ENCODE peak calls at places on chromosomes 16 and 17, in seven cellular contexts. One of them, this sample, is unnamed.

GRCh38 chr16:77376358-77376757 is 58.5 kb downstream of the ADAMTS18 start:
- DNase-seq in NCI-H460: no peak
- DNase-seq in GM04504: no peak
- DNase-seq in stimulated activated naive B cell treated with anti-CD40 and anti-IgM and Interleukin-4, amounts not matched to agents 10 μg/mL and 1 μg/mL and 100 μg/mL, for 72 hours: no peak
- DNase-seq in prostate gland: no peak
- DNase-seq in activated effector memory CD4-positive, alpha-beta T cell treated with anti-CD3 and anti-CD28 coated beads, Interleukin-2, amount 50 U/mL, for 16 hours: no peak
- DNase-seq in glutamatergic neuron: no peak
- DNase-seq in this sample: no peak

GRCh38 chr16:58665200-58665599 is 19.4 kb downstream of the SLC38A7 start:
- DNase-seq in NCI-H460: no peak
- DNase-seq in GM04504: no peak
- DNase-seq in stimulated activated naive B cell treated with anti-CD40 and anti-IgM and Interleukin-4, amounts not matched to agents 10 μg/mL and 1 μg/mL and 100 μg/mL, for 72 hours: no peak
- DNase-seq in prostate gland: no peak
- DNase-seq in activated effector memory CD4-positive, alpha-beta T cell treated with anti-CD3 and anti-CD28 coated beads, Interleukin-2, amount 50 U/mL, for 16 hours: no peak
- DNase-seq in glutamatergic neuron: no peak
- DNase-seq in this sample: no peak

GRCh38 chr16:69889295-69889964 is 61.7 kb upstream of the CLEC18A start:
- DNase-seq in NCI-H460: no peak
- DNase-seq in GM04504: no peak
- DNase-seq in stimulated activated naive B cell treated with anti-CD40 and anti-IgM and Interleukin-4, amounts not matched to agents 10 μg/mL and 1 μg/mL and 100 μg/mL, for 72 hours: no peak
- DNase-seq in prostate gland: no peak
- DNase-seq in activated effector memory CD4-positive, alpha-beta T cell treated with anti-CD3 and anti-CD28 coated beads, Interleukin-2, amount 50 U/mL, for 16 hours: no peak
- DNase-seq in glutamatergic neuron: no peak
- DNase-seq in this sample: no peak

GRCh38 chr17:80959330-80960036 is 32.2 kb upstream of the CHMP6 start:
- DNase-seq in NCI-H460: no peak
- DNase-seq in GM04504: peak; percentile 73
- DNase-seq in stimulated activated naive B cell treated with anti-CD40 and anti-IgM and Interleukin-4, amounts not matched to agents 10 μg/mL and 1 μg/mL and 100 μg/mL, for 72 hours: no peak
- DNase-seq in prostate gland: peak; percentile 53
- DNase-seq in activated effector memory CD4-positive, alpha-beta T cell treated with anti-CD3 and anti-CD28 coated beads, Interleukin-2, amount 50 U/mL, for 16 hours: no peak
- DNase-seq in glutamatergic neuron: peak; percentile 29
- DNase-seq in this sample: no peak

GRCh38 chr17:44981221-44981968 is 13.3 kb upstream of the C1QL1 start:
- DNase-seq in NCI-H460: peak; percentile 33
- DNase-seq in GM04504: no peak
- DNase-seq in stimulated activated naive B cell treated with anti-CD40 and anti-IgM and Interleukin-4, amounts not matched to agents 10 μg/mL and 1 μg/mL and 100 μg/mL, for 72 hours: no peak
- DNase-seq in prostate gland: no peak
- DNase-seq in activated effector memory CD4-positive, alpha-beta T cell treated with anti-CD3 and anti-CD28 coated beads, Interleukin-2, amount 50 U/mL, for 16 hours: no peak
- DNase-seq in glutamatergic neuron: no peak
- DNase-seq in this sample: no peak

GRCh38 chr16:49472598-49472997 is 99.0 kb downstream of the C16orf78 start:
- DNase-seq in NCI-H460: no peak
- DNase-seq in GM04504: no peak
- DNase-seq in stimulated activated naive B cell treated with anti-CD40 and anti-IgM and Interleukin-4, amounts not matched to agents 10 μg/mL and 1 μg/mL and 100 μg/mL, for 72 hours: no peak
- DNase-seq in prostate gland: no peak
- DNase-seq in activated effector memory CD4-positive, alpha-beta T cell treated with anti-CD3 and anti-CD28 coated beads, Interleukin-2, amount 50 U/mL, for 16 hours: peak; percentile 55
- DNase-seq in glutamatergic neuron: peak; percentile 27
- DNase-seq in this sample: peak; percentile 44

GRCh38 chr17:29572691-29573557 is 4.4 kb downstream of the TP53I13 start:
- DNase-seq in NCI-H460: no peak
- DNase-seq in GM04504: no peak
- DNase-seq in stimulated activated naive B cell treated with anti-CD40 and anti-IgM and Interleukin-4, amounts not matched to agents 10 μg/mL and 1 μg/mL and 100 μg/mL, for 72 hours: peak; percentile 67
- DNase-seq in prostate gland: no peak
- DNase-seq in activated effector memory CD4-positive, alpha-beta T cell treated with anti-CD3 and anti-CD28 coated beads, Interleukin-2, amount 50 U/mL, for 16 hours: peak; percentile 88
- DNase-seq in glutamatergic neuron: peak; percentile 86
- DNase-seq in this sample: peak; percentile 88

GRCh38 chr16:12257926-12258561 is 281.5 kb downstream of the SNX29 start:
- DNase-seq in NCI-H460: no peak
- DNase-seq in GM04504: no peak
- DNase-seq in stimulated activated naive B cell treated with anti-CD40 and anti-IgM and Interleukin-4, amounts not matched to agents 10 μg/mL and 1 μg/mL and 100 μg/mL, for 72 hours: no peak
- DNase-seq in prostate gland: no peak
- DNase-seq in activated effector memory CD4-positive, alpha-beta T cell treated with anti-CD3 and anti-CD28 coated beads, Interleukin-2, amount 50 U/mL, for 16 hours: no peak
- DNase-seq in glutamatergic neuron: peak; percentile 50
- DNase-seq in this sample: no peak

GRCh38 chr16:55021595-55022475 is 91.2 kb downstream of the IRX5 start:
- DNase-seq in NCI-H460: peak; percentile 54
- DNase-seq in GM04504: peak; percentile 18
- DNase-seq in stimulated activated naive B cell treated with anti-CD40 and anti-IgM and Interleukin-4, amounts not matched to agents 10 μg/mL and 1 μg/mL and 100 μg/mL, for 72 hours: no peak
- DNase-seq in prostate gland: no peak
- DNase-seq in activated effector memory CD4-positive, alpha-beta T cell treated with anti-CD3 and anti-CD28 coated beads, Interleukin-2, amount 50 U/mL, for 16 hours: no peak
- DNase-seq in glutamatergic neuron: no peak
- DNase-seq in this sample: no peak

GRCh38 chr16:14007460-14007859 is 63.7 kb upstream of the MRTFB start:
- DNase-seq in NCI-H460: peak; percentile 69
- DNase-seq in GM04504: peak; percentile 32
- DNase-seq in stimulated activated naive B cell treated with anti-CD40 and anti-IgM and Interleukin-4, amounts not matched to agents 10 μg/mL and 1 μg/mL and 100 μg/mL, for 72 hours: no peak
- DNase-seq in prostate gland: no peak
- DNase-seq in activated effector memory CD4-positive, alpha-beta T cell treated with anti-CD3 and anti-CD28 coated beads, Interleukin-2, amount 50 U/mL, for 16 hours: no peak
- DNase-seq in glutamatergic neuron: no peak
- DNase-seq in this sample: no peak

GRCh38 chr17:75589017-75589918 is 1.7 kb downstream of the MYO15B start:
- DNase-seq in NCI-H460: peak; percentile 90
- DNase-seq in GM04504: peak; percentile 51
- DNase-seq in stimulated activated naive B cell treated with anti-CD40 and anti-IgM and Interleukin-4, amounts not matched to agents 10 μg/mL and 1 μg/mL and 100 μg/mL, for 72 hours: peak; percentile 88
- DNase-seq in prostate gland: peak; percentile 96
- DNase-seq in activated effector memory CD4-positive, alpha-beta T cell treated with anti-CD3 and anti-CD28 coated beads, Interleukin-2, amount 50 U/mL, for 16 hours: peak; percentile 98
- DNase-seq in glutamatergic neuron: peak; percentile 97
- DNase-seq in this sample: peak; percentile 100

GRCh38 chr17:71109697-71110096 is 940.4 kb downstream of the KCNJ2 start:
- DNase-seq in NCI-H460: no peak
- DNase-seq in GM04504: no peak
- DNase-seq in stimulated activated naive B cell treated with anti-CD40 and anti-IgM and Interleukin-4, amounts not matched to agents 10 μg/mL and 1 μg/mL and 100 μg/mL, for 72 hours: no peak
- DNase-seq in prostate gland: no peak
- DNase-seq in activated effector memory CD4-positive, alpha-beta T cell treated with anti-CD3 and anti-CD28 coated beads, Interleukin-2, amount 50 U/mL, for 16 hours: no peak
- DNase-seq in glutamatergic neuron: no peak
- DNase-seq in this sample: no peak

GRCh38 chr16:7313170-7313569 is 19.5 kb upstream of the RBFOX1 start:
- DNase-seq in NCI-H460: no peak
- DNase-seq in GM04504: no peak
- DNase-seq in stimulated activated naive B cell treated with anti-CD40 and anti-IgM and Interleukin-4, amounts not matched to agents 10 μg/mL and 1 μg/mL and 100 μg/mL, for 72 hours: no peak
- DNase-seq in prostate gland: no peak
- DNase-seq in activated effector memory CD4-positive, alpha-beta T cell treated with anti-CD3 and anti-CD28 coated beads, Interleukin-2, amount 50 U/mL, for 16 hours: no peak
- DNase-seq in glutamatergic neuron: peak; percentile 20
- DNase-seq in this sample: no peak

GRCh38 chr17:36940313-36941264 is 3.3 kb downstream of the LHX1 start:
- DNase-seq in NCI-H460: no peak
- DNase-seq in GM04504: no peak
- DNase-seq in stimulated activated naive B cell treated with anti-CD40 and anti-IgM and Interleukin-4, amounts not matched to agents 10 μg/mL and 1 μg/mL and 100 μg/mL, for 72 hours: no peak
- DNase-seq in prostate gland: no peak
- DNase-seq in activated effector memory CD4-positive, alpha-beta T cell treated with anti-CD3 and anti-CD28 coated beads, Interleukin-2, amount 50 U/mL, for 16 hours: peak; percentile 61
- DNase-seq in glutamatergic neuron: peak; percentile 35
- DNase-seq in this sample: peak; percentile 70

GRCh38 chr16:73217654-73218053 is 169.7 kb upstream of the ZFHX3 start:
- DNase-seq in NCI-H460: no peak
- DNase-seq in GM04504: no peak
- DNase-seq in stimulated activated naive B cell treated with anti-CD40 and anti-IgM and Interleukin-4, amounts not matched to agents 10 μg/mL and 1 μg/mL and 100 μg/mL, for 72 hours: no peak
- DNase-seq in prostate gland: no peak
- DNase-seq in activated effector memory CD4-positive, alpha-beta T cell treated with anti-CD3 and anti-CD28 coated beads, Interleukin-2, amount 50 U/mL, for 16 hours: no peak
- DNase-seq in glutamatergic neuron: no peak
- DNase-seq in this sample: no peak

GRCh38 chr16:67862623-67863583 is 9.9 kb upstream of the EDC4 start:
- DNase-seq in NCI-H460: no peak
- DNase-seq in GM04504: no peak
- DNase-seq in stimulated activated naive B cell treated with anti-CD40 and anti-IgM and Interleukin-4, amounts not matched to agents 10 μg/mL and 1 μg/mL and 100 μg/mL, for 72 hours: no peak
- DNase-seq in prostate gland: no peak
- DNase-seq in activated effector memory CD4-positive, alpha-beta T cell treated with anti-CD3 and anti-CD28 coated beads, Interleukin-2, amount 50 U/mL, for 16 hours: no peak
- DNase-seq in glutamatergic neuron: peak; percentile 32
- DNase-seq in this sample: no peak

GRCh38 chr16:85619089-85619850 is 6.1 kb downstream of the GSE1 start:
- DNase-seq in NCI-H460: no peak
- DNase-seq in GM04504: no peak
- DNase-seq in stimulated activated naive B cell treated with anti-CD40 and anti-IgM and Interleukin-4, amounts not matched to agents 10 μg/mL and 1 μg/mL and 100 μg/mL, for 72 hours: no peak
- DNase-seq in prostate gland: no peak
- DNase-seq in activated effector memory CD4-positive, alpha-beta T cell treated with anti-CD3 and anti-CD28 coated beads, Interleukin-2, amount 50 U/mL, for 16 hours: no peak
- DNase-seq in glutamatergic neuron: no peak
- DNase-seq in this sample: no peak

GRCh38 chr17:869067-869466 is 86.9 kb downstream of the MRM3 start:
- DNase-seq in NCI-H460: no peak
- DNase-seq in GM04504: peak; percentile 82
- DNase-seq in stimulated activated naive B cell treated with anti-CD40 and anti-IgM and Interleukin-4, amounts not matched to agents 10 μg/mL and 1 μg/mL and 100 μg/mL, for 72 hours: no peak
- DNase-seq in prostate gland: no peak
- DNase-seq in activated effector memory CD4-positive, alpha-beta T cell treated with anti-CD3 and anti-CD28 coated beads, Interleukin-2, amount 50 U/mL, for 16 hours: no peak
- DNase-seq in glutamatergic neuron: no peak
- DNase-seq in this sample: no peak

GRCh38 chr17:62591323-62591722 is 36.1 kb upstream of the MRC2 start:
- DNase-seq in NCI-H460: no peak
- DNase-seq in GM04504: no peak
- DNase-seq in stimulated activated naive B cell treated with anti-CD40 and anti-IgM and Interleukin-4, amounts not matched to agents 10 μg/mL and 1 μg/mL and 100 μg/mL, for 72 hours: no peak
- DNase-seq in prostate gland: no peak
- DNase-seq in activated effector memory CD4-positive, alpha-beta T cell treated with anti-CD3 and anti-CD28 coated beads, Interleukin-2, amount 50 U/mL, for 16 hours: no peak
- DNase-seq in glutamatergic neuron: no peak
- DNase-seq in this sample: no peak

GRCh38 chr16:56713794-56714193 is 16.1 kb upstream of the NUP93 start:
- DNase-seq in NCI-H460: no peak
- DNase-seq in GM04504: no peak
- DNase-seq in stimulated activated naive B cell treated with anti-CD40 and anti-IgM and Interleukin-4, amounts not matched to agents 10 μg/mL and 1 μg/mL and 100 μg/mL, for 72 hours: no peak
- DNase-seq in prostate gland: no peak
- DNase-seq in activated effector memory CD4-positive, alpha-beta T cell treated with anti-CD3 and anti-CD28 coated beads, Interleukin-2, amount 50 U/mL, for 16 hours: no peak
- DNase-seq in glutamatergic neuron: no peak
- DNase-seq in this sample: no peak

GRCh38 chr17:62869885-62870580 is 61.9 kb upstream of the MARCHF10 start:
- DNase-seq in NCI-H460: no peak
- DNase-seq in GM04504: peak; percentile 52
- DNase-seq in stimulated activated naive B cell treated with anti-CD40 and anti-IgM and Interleukin-4, amounts not matched to agents 10 μg/mL and 1 μg/mL and 100 μg/mL, for 72 hours: no peak
- DNase-seq in prostate gland: no peak
- DNase-seq in activated effector memory CD4-positive, alpha-beta T cell treated with anti-CD3 and anti-CD28 coated beads, Interleukin-2, amount 50 U/mL, for 16 hours: no peak
- DNase-seq in glutamatergic neuron: peak; percentile 40
- DNase-seq in this sample: peak; percentile 71

GRCh38 chr16:57608462-57609113 is 19.8 kb upstream of the ADGRG1 start:
- DNase-seq in NCI-H460: no peak
- DNase-seq in GM04504: no peak
- DNase-seq in stimulated activated naive B cell treated with anti-CD40 and anti-IgM and Interleukin-4, amounts not matched to agents 10 μg/mL and 1 μg/mL and 100 μg/mL, for 72 hours: no peak
- DNase-seq in prostate gland: no peak
- DNase-seq in activated effector memory CD4-positive, alpha-beta T cell treated with anti-CD3 and anti-CD28 coated beads, Interleukin-2, amount 50 U/mL, for 16 hours: peak; percentile 54
- DNase-seq in glutamatergic neuron: no peak
- DNase-seq in this sample: peak; percentile 36

GRCh38 chr16:19338335-19338734 is 52.8 kb downstream of the CLEC19A start:
- DNase-seq in NCI-H460: no peak
- DNase-seq in GM04504: no peak
- DNase-seq in stimulated activated naive B cell treated with anti-CD40 and anti-IgM and Interleukin-4, amounts not matched to agents 10 μg/mL and 1 μg/mL and 100 μg/mL, for 72 hours: no peak
- DNase-seq in prostate gland: no peak
- DNase-seq in activated effector memory CD4-positive, alpha-beta T cell treated with anti-CD3 and anti-CD28 coated beads, Interleukin-2, amount 50 U/mL, for 16 hours: no peak
- DNase-seq in glutamatergic neuron: no peak
- DNase-seq in this sample: no peak

GRCh38 chr17:42194133-42194899 is at the start of gene GHDC:
- DNase-seq in NCI-H460: peak; percentile 77
- DNase-seq in GM04504: peak; percentile 35
- DNase-seq in stimulated activated naive B cell treated with anti-CD40 and anti-IgM and Interleukin-4, amounts not matched to agents 10 μg/mL and 1 μg/mL and 100 μg/mL, for 72 hours: peak; percentile 74
- DNase-seq in prostate gland: peak; percentile 84
- DNase-seq in activated effector memory CD4-positive, alpha-beta T cell treated with anti-CD3 and anti-CD28 coated beads, Interleukin-2, amount 50 U/mL, for 16 hours: peak; percentile 93
- DNase-seq in glutamatergic neuron: peak; percentile 74
- DNase-seq in this sample: peak; percentile 86

GRCh38 chr16:35562471-35562870 is 2103.1 kb downstream of the TP53TG3F start:
- DNase-seq in NCI-H460: no peak
- DNase-seq in GM04504: no peak
- DNase-seq in stimulated activated naive B cell treated with anti-CD40 and anti-IgM and Interleukin-4, amounts not matched to agents 10 μg/mL and 1 μg/mL and 100 μg/mL, for 72 hours: no peak
- DNase-seq in prostate gland: no peak
- DNase-seq in activated effector memory CD4-positive, alpha-beta T cell treated with anti-CD3 and anti-CD28 coated beads, Interleukin-2, amount 50 U/mL, for 16 hours: no peak
- DNase-seq in glutamatergic neuron: no peak
- DNase-seq in this sample: no peak

GRCh38 chr16:82653550-82654511 is 27.1 kb downstream of the CDH13 start:
- DNase-seq in NCI-H460: peak; percentile 88
- DNase-seq in GM04504: peak; percentile 85
- DNase-seq in stimulated activated naive B cell treated with anti-CD40 and anti-IgM and Interleukin-4, amounts not matched to agents 10 μg/mL and 1 μg/mL and 100 μg/mL, for 72 hours: no peak
- DNase-seq in prostate gland: no peak
- DNase-seq in activated effector memory CD4-positive, alpha-beta T cell treated with anti-CD3 and anti-CD28 coated beads, Interleukin-2, amount 50 U/mL, for 16 hours: peak; percentile 83
- DNase-seq in glutamatergic neuron: no peak
- DNase-seq in this sample: no peak

GRCh38 chr16:67017810-67018488 is 11.0 kb upstream of the CBFB start:
- DNase-seq in NCI-H460: peak; percentile 95
- DNase-seq in GM04504: peak; percentile 76
- DNase-seq in stimulated activated naive B cell treated with anti-CD40 and anti-IgM and Interleukin-4, amounts not matched to agents 10 μg/mL and 1 μg/mL and 100 μg/mL, for 72 hours: peak; percentile 74
- DNase-seq in prostate gland: peak; percentile 79
- DNase-seq in activated effector memory CD4-positive, alpha-beta T cell treated with anti-CD3 and anti-CD28 coated beads, Interleukin-2, amount 50 U/mL, for 16 hours: peak; percentile 93
- DNase-seq in glutamatergic neuron: peak; percentile 86
- DNase-seq in this sample: peak; percentile 87

GRCh38 chr17:59298512-59298911 is 32.9 kb upstream of the YPEL2 start:
- DNase-seq in NCI-H460: no peak
- DNase-seq in GM04504: no peak
- DNase-seq in stimulated activated naive B cell treated with anti-CD40 and anti-IgM and Interleukin-4, amounts not matched to agents 10 μg/mL and 1 μg/mL and 100 μg/mL, for 72 hours: no peak
- DNase-seq in prostate gland: no peak
- DNase-seq in activated effector memory CD4-positive, alpha-beta T cell treated with anti-CD3 and anti-CD28 coated beads, Interleukin-2, amount 50 U/mL, for 16 hours: no peak
- DNase-seq in glutamatergic neuron: no peak
- DNase-seq in this sample: no peak

GRCh38 chr16:67247698-67248400 is 568 bp upstream of the FHOD1 start:
- DNase-seq in NCI-H460: no peak
- DNase-seq in GM04504: no peak
- DNase-seq in stimulated activated naive B cell treated with anti-CD40 and anti-IgM and Interleukin-4, amounts not matched to agents 10 μg/mL and 1 μg/mL and 100 μg/mL, for 72 hours: no peak
- DNase-seq in prostate gland: no peak
- DNase-seq in activated effector memory CD4-positive, alpha-beta T cell treated with anti-CD3 and anti-CD28 coated beads, Interleukin-2, amount 50 U/mL, for 16 hours: no peak
- DNase-seq in glutamatergic neuron: no peak
- DNase-seq in this sample: no peak

GRCh38 chr17:45307290-45308015 is 9.4 kb downstream of the MAP3K14 start:
- DNase-seq in NCI-H460: no peak
- DNase-seq in GM04504: peak; percentile 84
- DNase-seq in stimulated activated naive B cell treated with anti-CD40 and anti-IgM and Interleukin-4, amounts not matched to agents 10 μg/mL and 1 μg/mL and 100 μg/mL, for 72 hours: peak; percentile 76
- DNase-seq in prostate gland: peak; percentile 37
- DNase-seq in activated effector memory CD4-positive, alpha-beta T cell treated with anti-CD3 and anti-CD28 coated beads, Interleukin-2, amount 50 U/mL, for 16 hours: peak; percentile 76
- DNase-seq in glutamatergic neuron: no peak
- DNase-seq in this sample: no peak

GRCh38 chr16:23584186-23585076 is 11.7 kb downstream of the NDUFAB1 start:
- DNase-seq in NCI-H460: no peak
- DNase-seq in GM04504: no peak
- DNase-seq in stimulated activated naive B cell treated with anti-CD40 and anti-IgM and Interleukin-4, amounts not matched to agents 10 μg/mL and 1 μg/mL and 100 μg/mL, for 72 hours: no peak
- DNase-seq in prostate gland: no peak
- DNase-seq in activated effector memory CD4-positive, alpha-beta T cell treated with anti-CD3 and anti-CD28 coated beads, Interleukin-2, amount 50 U/mL, for 16 hours: no peak
- DNase-seq in glutamatergic neuron: no peak
- DNase-seq in this sample: no peak

GRCh38 chr17:57530508-57530907 is 214.6 kb downstream of the CCDC182 start:
- DNase-seq in NCI-H460: no peak
- DNase-seq in GM04504: no peak
- DNase-seq in stimulated activated naive B cell treated with anti-CD40 and anti-IgM and Interleukin-4, amounts not matched to agents 10 μg/mL and 1 μg/mL and 100 μg/mL, for 72 hours: no peak
- DNase-seq in prostate gland: no peak
- DNase-seq in activated effector memory CD4-positive, alpha-beta T cell treated with anti-CD3 and anti-CD28 coated beads, Interleukin-2, amount 50 U/mL, for 16 hours: no peak
- DNase-seq in glutamatergic neuron: no peak
- DNase-seq in this sample: no peak

GRCh38 chr17:21210411-21211076 is 3.4 kb downstream of the TMEM11 start:
- DNase-seq in NCI-H460: no peak
- DNase-seq in GM04504: no peak
- DNase-seq in stimulated activated naive B cell treated with anti-CD40 and anti-IgM and Interleukin-4, amounts not matched to agents 10 μg/mL and 1 μg/mL and 100 μg/mL, for 72 hours: no peak
- DNase-seq in prostate gland: no peak
- DNase-seq in activated effector memory CD4-positive, alpha-beta T cell treated with anti-CD3 and anti-CD28 coated beads, Interleukin-2, amount 50 U/mL, for 16 hours: no peak
- DNase-seq in glutamatergic neuron: no peak
- DNase-seq in this sample: no peak

GRCh38 chr16:78650675-78651074 is 551.2 kb downstream of the WWOX start:
- DNase-seq in NCI-H460: no peak
- DNase-seq in GM04504: no peak
- DNase-seq in stimulated activated naive B cell treated with anti-CD40 and anti-IgM and Interleukin-4, amounts not matched to agents 10 μg/mL and 1 μg/mL and 100 μg/mL, for 72 hours: no peak
- DNase-seq in prostate gland: no peak
- DNase-seq in activated effector memory CD4-positive, alpha-beta T cell treated with anti-CD3 and anti-CD28 coated beads, Interleukin-2, amount 50 U/mL, for 16 hours: no peak
- DNase-seq in glutamatergic neuron: no peak
- DNase-seq in this sample: no peak

GRCh38 chr16:85917012-85917411 is 18.1 kb downstream of the IRF8 start:
- DNase-seq in NCI-H460: no peak
- DNase-seq in GM04504: no peak
- DNase-seq in stimulated activated naive B cell treated with anti-CD40 and anti-IgM and Interleukin-4, amounts not matched to agents 10 μg/mL and 1 μg/mL and 100 μg/mL, for 72 hours: no peak
- DNase-seq in prostate gland: no peak
- DNase-seq in activated effector memory CD4-positive, alpha-beta T cell treated with anti-CD3 and anti-CD28 coated beads, Interleukin-2, amount 50 U/mL, for 16 hours: no peak
- DNase-seq in glutamatergic neuron: no peak
- DNase-seq in this sample: no peak

This sample was measured in ecto neural progenitor cell.